ENCODE peak calls at places on chromosomes 4 and X, in eight cellular contexts. R is hippocampal formation, C is AG08396, K is posterior vena cava, P is testis, N is Ammon's horn, W is NCI-H510A treated with DMSO at 0.1 percent for 48 hours, X is ovary. Z is an unnamed sample.

GRCh38 chr4:65943076-65943475 is 272.8 kb upstream of the EPHA5 start:
- DNase-seq in P (no peak), N (no peak), K (no peak), C (no peak), R (no peak), X (no peak), W (no peak), Z (peak)

GRCh38 chr4:138892483-138893386 is 122.8 kb upstream of the NOCT start:
- DNase-seq in N (no peak), K (no peak), R (no peak), C (no peak), P (no peak), X (no peak), W (no peak), Z (no peak)

GRCh38 chr4:172983014-172983413 is 185.6 kb upstream of the GALNT7 start:
- DNase-seq in P (no peak), K (no peak), R (no peak), X (no peak), W (no peak), N (no peak), C (no peak), Z (no peak)

GRCh38 chr4:534101-534575 is 35.1 kb downstream of the PIGG start:
- DNase-seq in K (no peak), C (no peak), R (no peak), W (no peak), X (no peak), P (no peak), N (no peak), Z (no peak)

GRCh38 chr4:99945718-99946345 is 586 bp downstream of the DNAJB14 start:
- DNase-seq in R (no peak), W (peak), P (no peak), C (peak), N (peak), K (no peak), X (no peak), Z (peak)

GRCh38 chr4:28386776-28387175 is 1526.1 kb downstream of the STIM2 start:
- DNase-seq in K (no peak), R (no peak), C (no peak), P (no peak), W (no peak), N (no peak), X (no peak), Z (no peak)

GRCh38 chr4:71270901-71271300 is 67.9 kb upstream of the SLC4A4 start:
- DNase-seq in R (no peak), W (peak), P (no peak), N (no peak), X (no peak), C (no peak), K (no peak), Z (no peak)

GRCh38 chrX:47608130-47608810 is 11.4 kb downstream of the SYN1 start:
- DNase-seq in X (peak), W (no peak), P (peak), N (peak), R (no peak), C (peak), K (peak), Z (no peak)

GRCh38 chrX:70554081-70554480 is 109.4 kb downstream of the DLG3 start:
- DNase-seq in K (no peak), R (no peak), P (no peak), C (no peak), N (no peak), W (peak), X (no peak), Z (peak)

GRCh38 chr4:864456-865120 is 38.7 kb upstream of the CPLX1 start:
- DNase-seq in P (no peak), N (no peak), R (no peak), X (no peak), C (no peak), K (no peak), W (no peak), Z (no peak)

GRCh38 chr4:24476209-24476781 is 108.1 kb downstream of the DHX15 start:
- DNase-seq in C (peak), R (no peak), K (no peak), X (no peak), P (no peak), N (peak), W (no peak), Z (no peak)

GRCh38 chr4:1631136-1631535 is 53.0 kb downstream of the FAM53A start:
- DNase-seq in R (no peak), X (no peak), W (no peak), N (no peak), C (no peak), P (no peak), K (no peak), Z (no peak)

GRCh38 chr4:84971319-84971932 is 4.9 kb upstream of the WDFY3 start:
- DNase-seq in N (peak), X (no peak), K (no peak), P (no peak), C (peak), W (peak), R (no peak), Z (peak)

GRCh38 chr4:122827258-122827887 is 742 bp downstream of the FGF2 start:
- DNase-seq in X (peak), W (peak), C (peak), N (peak), R (peak), P (peak), K (peak), Z (no peak)

GRCh38 chr4:119296356-119296755 is 25.6 kb downstream of the FABP2 start:
- DNase-seq in W (no peak), C (no peak), N (no peak), P (no peak), R (no peak), K (no peak), X (no peak), Z (no peak)

GRCh38 chr4:27759621-27760020 is 899.0 kb downstream of the STIM2 start:
- DNase-seq in P (no peak), K (no peak), W (peak), C (no peak), X (no peak), N (no peak), R (no peak), Z (no peak)